ENCODE peak calls at places on chromosomes 1 and 21, in ten cellular contexts. A is IMR-90; U is fibroblast of mammary gland; D is mesendoderm; T is NCI-H1092; H is hypothalamus; R is activated CD4-positive, CD25-positive, alpha-beta regulatory T cell treated with anti-CD3 and anti-CD28 coated beads, Interleukin-2, amount 50 U/mL, for 72 hours; V is globus pallidus; J is stimulated activated effector memory CD8-positive, alpha-beta T cell treated with anti-CD3 and anti-CD28 coated beads, Interleukin-12 subunit alpha, Interleukin-12 subunit beta, amount 100 ng/mL, for 72 hours; S is stimulated activated CD4-positive, alpha-beta T cell treated with anti-CD3 and anti-CD28 coated beads, Interleukin-1b, Interleukin-23, amount 100 ng/mL, for 24 hours. I is an unnamed sample.

GRCh38 chr1:192489748-192490147 is 85.8 kb upstream of the RGS1 start:
- DNase-seq in A (peak; percentile 95), U (peak; percentile 96), D (peak; percentile 65), T (no peak), H (no peak), R (no peak), V (no peak), J (no peak), S (no peak), I (no peak)

GRCh38 chr1:218664385-218665170 is 319.4 kb downstream of the TGFB2 start:
- DNase-seq in A (peak; percentile 66), U (peak; percentile 75), D (no peak), T (no peak), H (no peak), R (no peak), V (no peak), J (no peak), S (no peak), I (no peak)

GRCh38 chr1:192609110-192610079 is 26.6 kb upstream of the RGS13 start:
- DNase-seq in A (no peak), U (no peak), D (no peak), T (no peak), H (no peak), R (peak; percentile 48), V (peak; percentile 47), J (peak; percentile 11), S (peak; percentile 23), I (no peak)

GRCh38 chr1:65584399-65584798 is 163.9 kb downstream of the LEPR start:
- DNase-seq in A (no peak), U (no peak), D (no peak), T (no peak), H (no peak), R (no peak), V (no peak), J (no peak), S (no peak), I (no peak)

GRCh38 chr1:47432071-47433036 is 5.5 kb upstream of the FOXD2 start:
- DNase-seq in A (peak; percentile 79), U (peak; percentile 82), D (peak; percentile 92), T (peak; percentile 53), H (peak; percentile 22), R (peak; percentile 48), V (peak; percentile 66), J (peak; percentile 25), S (peak; percentile 51), I (peak; percentile 67)

GRCh38 chr1:244322791-244323521 is 128.8 kb downstream of the ADSS2 start:
- DNase-seq in A (peak; percentile 98), U (peak; percentile 99), D (peak; percentile 91), T (no peak), H (no peak), R (no peak), V (no peak), J (no peak), S (no peak), I (no peak)

GRCh38 chr1:229217716-229218115 is 53.2 kb upstream of the RAB4A start:
- DNase-seq in A (no peak), U (no peak), D (peak; percentile 67), T (no peak), H (no peak), R (no peak), V (no peak), J (no peak), S (no peak), I (no peak)

GRCh38 chr1:179079113-179079761 is 2.6 kb upstream of the TOR3A start:
- DNase-seq in A (peak; percentile 81), U (peak; percentile 84), D (peak; percentile 85), T (peak; percentile 49), H (peak; percentile 28), R (no peak), V (peak; percentile 67), J (peak; percentile 9), S (peak; percentile 9), I (peak; percentile 86)

GRCh38 chr21:15281714-15282113 is 216.9 kb upstream of the NRIP1 start:
- DNase-seq in A (no peak), U (no peak), D (no peak), T (no peak), H (no peak), R (no peak), V (no peak), J (no peak), S (no peak), I (no peak)

GRCh38 chr1:94463765-94464330 is 45.7 kb downstream of the ABCD3 start:
- DNase-seq in A (peak; percentile 71), U (peak; percentile 67), D (peak; percentile 80), T (no peak), H (no peak), R (no peak), V (peak; percentile 68), J (no peak), S (no peak), I (peak; percentile 29)

GRCh38 chr1:97331165-97331564 is 589.7 kb downstream of the DPYD start:
- DNase-seq in A (no peak), U (no peak), D (no peak), T (no peak), H (no peak), R (no peak), V (no peak), J (no peak), S (no peak), I (no peak)

GRCh38 chr1:3014041-3014440 is 7.2 kb upstream of the ACTRT2 start:
- DNase-seq in A (no peak), U (no peak), D (no peak), T (no peak), H (no peak), R (no peak), V (no peak), J (no peak), S (no peak), I (no peak)

GRCh38 chr1:173507847-173508209 is 30.7 kb downstream of the PRDX6 start:
- DNase-seq in A (no peak), U (no peak), D (peak; percentile 25), T (no peak), H (no peak), R (no peak), V (no peak), J (no peak), S (no peak), I (no peak)